ENCODE peak calls at places on chromosomes 13 and 19, in four cellular contexts. One of them, this sample, is unnamed.

GRCh38 chr13:36251528-36251927 is 37.2 kb upstream of the SOHLH2 start:
- DNase-seq in tibial nerve: no peak
- DNase-seq in GM23338: no peak
- DNase-seq in fibroblast of the aortic adventitia: peak
- DNase-seq in this sample: no peak

GRCh38 chr19:45973564-45974338 is at the start of gene NOVA2:
- DNase-seq in tibial nerve: peak
- DNase-seq in GM23338: peak
- DNase-seq in fibroblast of the aortic adventitia: peak
- DNase-seq in this sample: peak

GRCh38 chr19:18542936-18543813 is at the start of gene FKBP8:
- DNase-seq in tibial nerve: peak
- DNase-seq in GM23338: peak
- DNase-seq in fibroblast of the aortic adventitia: peak
- DNase-seq in this sample: peak

GRCh38 chr13:47110833-47111240 is 214.0 kb upstream of the HTR2A start:
- DNase-seq in tibial nerve: no peak
- DNase-seq in GM23338: no peak
- DNase-seq in fibroblast of the aortic adventitia: no peak
- DNase-seq in this sample: no peak

GRCh38 chr19:45976180-45976579 is 2.5 kb upstream of the NOVA2 start:
- DNase-seq in tibial nerve: no peak
- DNase-seq in GM23338: peak
- DNase-seq in fibroblast of the aortic adventitia: no peak
- DNase-seq in this sample: no peak

GRCh38 chr19:17867087-17867486 is 4.7 kb upstream of the SLC5A5 start:
- DNase-seq in tibial nerve: no peak
- DNase-seq in GM23338: peak
- DNase-seq in fibroblast of the aortic adventitia: no peak
- DNase-seq in this sample: no peak

GRCh38 chr13:63731896-63732295 is 2316.2 kb upstream of the PCDH20 start:
- DNase-seq in tibial nerve: no peak
- DNase-seq in GM23338: no peak
- DNase-seq in fibroblast of the aortic adventitia: no peak
- DNase-seq in this sample: no peak

GRCh38 chr19:42092350-42092749 is 16.4 kb downstream of the ZNF574 start:
- DNase-seq in tibial nerve: no peak
- DNase-seq in GM23338: peak
- DNase-seq in fibroblast of the aortic adventitia: no peak
- DNase-seq in this sample: no peak

GRCh38 chr13:31201341-31202024 is 1.7 kb downstream of the B3GLCT start:
- DNase-seq in tibial nerve: peak
- DNase-seq in GM23338: no peak
- DNase-seq in fibroblast of the aortic adventitia: peak
- DNase-seq in this sample: no peak

GRCh38 chr19:56332695-56333094 is 18.1 kb upstream of the ZSCAN5A start:
- DNase-seq in tibial nerve: no peak
- DNase-seq in GM23338: no peak
- DNase-seq in fibroblast of the aortic adventitia: no peak
- DNase-seq in this sample: no peak

GRCh38 chr13:98293103-98293502 is 116.0 kb upstream of the RNF113B start:
- DNase-seq in tibial nerve: no peak
- DNase-seq in GM23338: no peak
- DNase-seq in fibroblast of the aortic adventitia: no peak
- DNase-seq in this sample: no peak

GRCh38 chr19:17026706-17027427 is at the start of gene CPAMD8:
- DNase-seq in tibial nerve: no peak
- DNase-seq in GM23338: peak
- DNase-seq in fibroblast of the aortic adventitia: no peak
- DNase-seq in this sample: peak

GRCh38 chr13:111256946-111257345 is 63.5 kb upstream of the TEX29 start:
- DNase-seq in tibial nerve: no peak
- DNase-seq in GM23338: no peak
- DNase-seq in fibroblast of the aortic adventitia: no peak
- DNase-seq in this sample: no peak

GRCh38 chr19:44512326-44513298 is 12.3 kb upstream of the ZNF180 start:
- DNase-seq in tibial nerve: no peak
- DNase-seq in GM23338: peak
- DNase-seq in fibroblast of the aortic adventitia: peak
- DNase-seq in this sample: peak

GRCh38 chr19:8001995-8002849 is 3.2 kb downstream of the ELAVL1 start:
- DNase-seq in tibial nerve: peak
- DNase-seq in GM23338: peak
- DNase-seq in fibroblast of the aortic adventitia: peak
- DNase-seq in this sample: peak

GRCh38 chr13:32264407-32264806 is 50.8 kb downstream of the ZAR1L start:
- DNase-seq in tibial nerve: peak
- DNase-seq in GM23338: no peak
- DNase-seq in fibroblast of the aortic adventitia: peak
- DNase-seq in this sample: no peak

GRCh38 chr19:13370948-13371347 is 135.3 kb downstream of the CACNA1A start:
- DNase-seq in tibial nerve: no peak
- DNase-seq in GM23338: no peak
- DNase-seq in fibroblast of the aortic adventitia: no peak
- DNase-seq in this sample: no peak

GRCh38 chr19:13363235-13363634 is 143.0 kb downstream of the CACNA1A start:
- DNase-seq in tibial nerve: no peak
- DNase-seq in GM23338: no peak
- DNase-seq in fibroblast of the aortic adventitia: no peak
- DNase-seq in this sample: no peak

GRCh38 chr19:13363954-13364353 is 142.3 kb downstream of the CACNA1A start:
- DNase-seq in tibial nerve: no peak
- DNase-seq in GM23338: no peak
- DNase-seq in fibroblast of the aortic adventitia: no peak
- DNase-seq in this sample: no peak

GRCh38 chr19:13366529-13367143 is 139.6 kb downstream of the CACNA1A start:
- DNase-seq in tibial nerve: no peak
- DNase-seq in GM23338: peak
- DNase-seq in fibroblast of the aortic adventitia: peak
- DNase-seq in this sample: peak
- TF ChIP-seq CTCF in tibial nerve: no peak
- TF ChIP-seq CTCF in GM23338: peak
- TF ChIP-seq CTCF in fibroblast of the aortic adventitia: peak
- TF ChIP-seq CTCF in this sample: peak

GRCh38 chr13:79680485-79680884 is 199.5 kb downstream of the NDFIP2 start:
- DNase-seq in tibial nerve: no peak
- DNase-seq in GM23338: no peak
- DNase-seq in fibroblast of the aortic adventitia: no peak
- DNase-seq in this sample: no peak

GRCh38 chr13:79682164-79682563 is 201.2 kb downstream of the NDFIP2 start:
- DNase-seq in tibial nerve: no peak
- DNase-seq in GM23338: no peak
- DNase-seq in fibroblast of the aortic adventitia: no peak
- DNase-seq in this sample: no peak

GRCh38 chr13:79681069-79681468 is 200.1 kb downstream of the NDFIP2 start:
- DNase-seq in tibial nerve: no peak
- DNase-seq in GM23338: peak
- DNase-seq in fibroblast of the aortic adventitia: no peak
- DNase-seq in this sample: no peak

GRCh38 chr13:79678100-79678499 is 197.1 kb downstream of the NDFIP2 start:
- DNase-seq in tibial nerve: no peak
- DNase-seq in GM23338: no peak
- DNase-seq in fibroblast of the aortic adventitia: peak
- DNase-seq in this sample: no peak

GRCh38 chr13:79679334-79679733 is 198.4 kb downstream of the NDFIP2 start:
- DNase-seq in tibial nerve: peak
- DNase-seq in GM23338: peak
- DNase-seq in fibroblast of the aortic adventitia: peak
- DNase-seq in this sample: peak
- TF ChIP-seq CTCF in tibial nerve: peak
- TF ChIP-seq CTCF in GM23338: peak
- TF ChIP-seq CTCF in fibroblast of the aortic adventitia: peak
- TF ChIP-seq CTCF in this sample: peak

GRCh38 chr13:99316224-99316623 is 9.0 kb upstream of the GPR183 start:
- DNase-seq in tibial nerve: no peak
- DNase-seq in GM23338: no peak
- DNase-seq in fibroblast of the aortic adventitia: no peak
- DNase-seq in this sample: no peak

GRCh38 chr13:99314640-99315176 is 7.5 kb upstream of the GPR183 start:
- DNase-seq in tibial nerve: no peak
- DNase-seq in GM23338: no peak
- DNase-seq in fibroblast of the aortic adventitia: no peak
- DNase-seq in this sample: no peak

GRCh38 chr13:99315186-99315585 is 8.0 kb upstream of the GPR183 start:
- DNase-seq in tibial nerve: no peak
- DNase-seq in GM23338: no peak
- DNase-seq in fibroblast of the aortic adventitia: no peak
- DNase-seq in this sample: no peak

GRCh38 chr13:99313941-99314340 is 6.7 kb upstream of the GPR183 start:
- DNase-seq in tibial nerve: no peak
- DNase-seq in GM23338: no peak
- DNase-seq in fibroblast of the aortic adventitia: no peak
- DNase-seq in this sample: no peak

GRCh38 chr13:99316657-99317244 is 9.6 kb upstream of the GPR183 start:
- DNase-seq in tibial nerve: no peak
- DNase-seq in GM23338: no peak
- DNase-seq in fibroblast of the aortic adventitia: no peak
- DNase-seq in this sample: no peak
- TF ChIP-seq CTCF in tibial nerve: no peak
- TF ChIP-seq CTCF in GM23338: no peak
- TF ChIP-seq CTCF in fibroblast of the aortic adventitia: no peak
- TF ChIP-seq CTCF in this sample: no peak

DNA sequence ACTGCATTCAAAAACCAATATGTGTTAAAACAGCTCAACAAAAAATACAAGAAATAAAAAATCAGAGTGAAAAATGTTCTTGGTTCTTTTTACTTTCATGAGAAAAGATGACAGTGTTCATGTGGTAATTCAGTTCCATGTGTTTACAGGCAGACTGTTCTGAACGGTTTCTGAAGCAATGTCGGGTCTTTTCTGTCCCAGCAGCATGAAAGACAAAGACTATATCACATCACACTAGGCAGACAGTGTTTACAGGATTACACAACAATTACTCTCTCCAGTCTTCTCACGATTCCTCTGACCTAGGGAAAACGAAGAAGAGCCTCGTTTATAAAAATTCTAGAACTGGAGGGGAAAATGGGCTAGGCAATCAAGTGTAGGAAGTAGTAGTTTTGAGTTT is 83.4 kb downstream of the UBL3 start:
- DNase-seq in tibial nerve: no peak
- DNase-seq in GM23338: no peak
- DNase-seq in fibroblast of the aortic adventitia: no peak
- DNase-seq in this sample: no peak
- TF ChIP-seq CTCF in tibial nerve: no peak
- TF ChIP-seq CTCF in GM23338: no peak
- TF ChIP-seq CTCF in fibroblast of the aortic adventitia: no peak
- TF ChIP-seq CTCF in this sample: no peak

GRCh38 chr19:13029893-13030292 is 34.6 kb downstream of the NFIX start:
- DNase-seq in tibial nerve: no peak
- DNase-seq in GM23338: peak
- DNase-seq in fibroblast of the aortic adventitia: peak
- DNase-seq in this sample: no peak
- TF ChIP-seq CTCF in tibial nerve: peak
- TF ChIP-seq CTCF in GM23338: peak
- TF ChIP-seq CTCF in fibroblast of the aortic adventitia: peak
- TF ChIP-seq CTCF in this sample: peak

GRCh38 chr13:22256111-22256639 is 585.3 kb downstream of the FGF9 start:
- DNase-seq in tibial nerve: no peak
- DNase-seq in GM23338: no peak
- DNase-seq in fibroblast of the aortic adventitia: no peak
- DNase-seq in this sample: no peak
- TF ChIP-seq CTCF in tibial nerve: no peak
- TF ChIP-seq CTCF in GM23338: peak
- TF ChIP-seq CTCF in fibroblast of the aortic adventitia: no peak
- TF ChIP-seq CTCF in this sample: peak

DNA sequence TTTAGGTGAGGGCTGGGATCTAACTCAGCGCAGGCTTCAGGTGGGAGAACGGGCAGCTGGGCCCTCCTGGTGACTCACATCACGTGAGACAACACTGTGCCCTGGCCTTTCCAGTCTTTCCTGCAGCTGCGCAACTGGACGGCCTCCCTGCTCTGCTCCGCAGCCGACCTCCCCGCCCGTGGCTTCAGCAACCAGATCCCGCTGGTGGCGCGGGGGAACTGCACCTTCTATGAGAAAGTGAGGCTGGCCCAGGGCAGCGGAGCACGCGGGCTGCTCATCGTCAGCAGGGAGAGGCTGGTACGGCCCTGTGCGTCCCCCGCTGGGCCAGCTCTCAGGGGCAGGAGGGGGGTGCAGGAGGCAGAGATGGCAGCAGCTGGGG is 8.8 kb downstream of the SPPL2B start:
- DNase-seq in tibial nerve: peak
- DNase-seq in GM23338: peak
- DNase-seq in fibroblast of the aortic adventitia: peak
- DNase-seq in this sample: peak
- TF ChIP-seq CTCF in tibial nerve: no peak
- TF ChIP-seq CTCF in GM23338: peak
- TF ChIP-seq CTCF in fibroblast of the aortic adventitia: peak
- TF ChIP-seq CTCF in this sample: peak

This sample was measured in nephron progenitor cell.